ENCODE peak calls at places on chromosomes 2 and 18, in ten cellular contexts. D, Q, U, B, Y, X, P, S, Z and J are unnamed samples.
A peak's percentile ranks its signal among the peaks of the same experiment; 100 is the strongest.

GRCh38 chr18:21242141-21243040 is at the start of gene GREB1L:
- DNase-seq in D (no peak), Q (no peak), U (peak; percentile 27), B (no peak), Y (peak; percentile 87), X (no peak), P (peak; percentile 55), S (peak; percentile 58), Z (peak; percentile 62), J (no peak)

GRCh38 chr2:53077413-53077812 is 690.2 kb upstream of the CHAC2 start:
- DNase-seq in D (no peak), Q (no peak), U (no peak), B (no peak), Y (no peak), X (no peak), P (no peak), S (no peak), Z (no peak), J (no peak)

GRCh38 chr2:6946722-6947121 is 29.5 kb downstream of the RNF144A start:
- DNase-seq in D (no peak), Q (peak; percentile 68), U (no peak), B (no peak), Y (no peak), X (no peak), P (peak; percentile 13), S (peak; percentile 55), Z (peak; percentile 63), J (no peak)

GRCh38 chr2:199739413-199740110 is 111.4 kb downstream of the FTCDNL1 start:
- DNase-seq in D (peak; percentile 93), Q (peak; percentile 52), U (peak; percentile 42), B (peak; percentile 66), Y (peak; percentile 76), X (no peak), P (peak; percentile 65), S (peak; percentile 64), Z (peak; percentile 69), J (peak; percentile 59)

GRCh38 chr2:201500534-201500933 is 49.0 kb downstream of the STRADB start:
- DNase-seq in D (no peak), Q (peak; percentile 77), U (no peak), B (no peak), Y (no peak), X (no peak), P (no peak), S (no peak), Z (peak; percentile 31), J (no peak)

GRCh38 chr2:172273910-172274571 is 153.3 kb upstream of the ITGA6 start:
- DNase-seq in D (no peak), Q (no peak), U (no peak), B (no peak), Y (no peak), X (no peak), P (no peak), S (no peak), Z (no peak), J (no peak)

GRCh38 chr2:216554755-216555154 is 56.1 kb downstream of the RPL37A start:
- DNase-seq in D (no peak), Q (no peak), U (no peak), B (no peak), Y (no peak), X (no peak), P (no peak), S (no peak), Z (no peak), J (no peak)

GRCh38 chr2:98465456-98466201 is 21.0 kb downstream of the INPP4A start:
- DNase-seq in D (peak; percentile 91), Q (peak; percentile 42), U (no peak), B (peak; percentile 31), Y (peak; percentile 71), X (peak; percentile 91), P (no peak), S (peak; percentile 84), Z (peak; percentile 87), J (peak; percentile 46)

GRCh38 chr2:20961858-20962257 is 82.0 kb downstream of the APOB start:
- DNase-seq in D (no peak), Q (no peak), U (no peak), B (no peak), Y (no peak), X (no peak), P (no peak), S (no peak), Z (no peak), J (no peak)

GRCh38 chr2:120224256-120224655 is 1.1 kb upstream of the TMEM185B start:
- DNase-seq in D (peak; percentile 85), Q (no peak), U (no peak), B (no peak), Y (peak; percentile 51), X (no peak), P (no peak), S (no peak), Z (no peak), J (no peak)

GRCh38 chr2:8409461-8410260 is 272.2 kb upstream of the ID2 start:
- DNase-seq in D (peak; percentile 56), Q (peak; percentile 23), U (no peak), B (no peak), Y (no peak), X (no peak), P (no peak), S (no peak), Z (peak; percentile 30), J (no peak)

GRCh38 chr2:25311866-25312575 is 29.7 kb downstream of the DNMT3A start:
- DNase-seq in D (no peak), Q (no peak), U (no peak), B (no peak), Y (no peak), X (no peak), P (no peak), S (no peak), Z (no peak), J (no peak)

DNA sequence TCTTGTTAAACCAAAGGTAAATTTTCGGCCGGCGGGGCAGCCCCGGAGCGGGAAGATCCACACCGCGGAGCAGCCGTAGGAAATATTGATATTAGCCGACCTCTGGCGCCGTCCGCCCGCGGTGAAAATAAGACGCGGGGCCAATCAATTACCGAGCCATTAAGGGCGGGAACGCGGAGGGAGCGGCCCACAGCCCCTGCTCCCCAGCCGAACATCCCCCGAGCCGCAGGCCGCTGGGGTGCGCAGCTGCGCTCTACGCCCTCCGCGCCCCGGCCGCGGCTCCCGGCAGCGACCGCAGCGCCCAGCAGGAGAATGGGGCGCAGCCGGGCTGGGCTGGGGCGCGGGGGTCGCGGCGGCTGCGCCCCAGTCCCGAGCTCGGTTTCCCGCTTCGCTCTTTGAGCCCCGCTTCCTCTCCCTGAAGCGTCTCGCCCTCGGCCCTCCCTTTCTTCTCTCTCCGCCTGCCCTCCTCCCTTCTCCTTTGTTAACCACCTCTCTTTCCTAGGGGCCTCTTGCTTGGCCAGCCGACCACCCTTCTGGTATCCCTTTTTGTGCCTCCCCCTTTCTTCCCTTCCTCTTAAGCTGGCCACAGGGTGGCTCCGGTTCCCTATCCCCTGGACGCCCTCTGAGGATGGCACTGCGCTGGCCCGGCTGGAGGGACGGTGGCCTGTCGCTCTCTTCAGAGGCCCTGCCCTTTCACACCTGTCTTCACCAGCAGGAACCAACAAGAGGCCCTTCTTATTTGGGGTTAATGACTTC is 40.9 kb downstream of the CELF4 start:
- DNase-seq in D (no peak), Q (no peak), U (no peak), B (no peak), Y (peak; percentile 10), X (no peak), P (no peak), S (no peak), Z (no peak), J (no peak)
- TF ChIP-seq CTCF in D (no peak), Q (no peak), U (no peak), B (no peak), Y (no peak), X (no peak), P (no peak), S (no peak), Z (no peak), J (no peak)

DNA sequence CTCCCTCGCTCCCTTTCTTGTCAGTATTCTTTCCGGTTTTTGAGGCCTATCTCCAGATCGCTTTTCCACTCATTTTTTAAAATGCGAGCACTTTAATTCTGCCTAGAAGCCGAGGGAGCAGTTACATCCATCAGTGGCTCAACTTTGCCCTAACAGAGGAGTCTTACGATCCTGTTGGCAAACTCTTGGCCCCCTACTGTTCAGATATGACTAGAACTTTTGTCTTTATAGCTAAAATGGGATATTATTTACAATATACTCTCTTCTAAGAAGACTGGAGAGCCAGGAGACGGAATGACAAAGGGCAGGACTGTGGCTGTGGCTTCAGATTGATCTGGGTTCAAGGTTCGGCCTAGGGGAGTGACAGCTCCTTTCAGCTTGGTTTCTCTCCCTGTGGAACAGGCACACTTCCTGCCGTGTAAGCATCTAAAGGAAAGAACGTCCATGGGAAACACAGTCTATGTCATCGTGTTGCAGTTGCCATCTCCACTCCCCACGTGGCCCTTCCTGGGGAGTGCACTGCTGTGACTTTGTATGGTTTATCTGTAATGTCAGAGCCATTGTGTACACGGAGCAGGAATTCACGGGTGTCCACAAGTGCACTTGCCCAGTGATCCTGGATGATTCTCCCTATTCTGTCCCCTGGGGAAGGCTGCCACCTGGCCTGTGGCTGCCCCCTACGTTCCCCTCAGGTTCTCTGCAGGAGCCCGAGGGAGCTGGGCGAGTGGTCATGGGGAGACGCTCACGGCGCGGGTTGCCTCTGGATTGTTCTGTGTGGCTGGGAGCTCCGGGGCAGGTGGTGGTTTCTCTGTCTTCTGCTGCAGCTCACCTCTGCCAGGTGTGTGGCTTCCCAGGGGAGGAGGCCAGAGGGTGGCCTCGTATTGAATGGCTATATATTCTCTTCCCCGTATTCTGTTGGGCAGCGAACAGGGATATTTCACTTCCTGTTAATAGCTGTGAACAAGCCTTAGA is 222.0 kb downstream of the LDLRAD4 start:
- DNase-seq in D (peak; percentile 71), Q (no peak), U (no peak), B (no peak), Y (no peak), X (no peak), P (no peak), S (no peak), Z (no peak), J (no peak)
- TF ChIP-seq CTCF in D (no peak), Q (no peak), U (no peak), B (no peak), Y (no peak), X (no peak), P (no peak), S (no peak), Z (no peak), J (no peak)

DNA sequence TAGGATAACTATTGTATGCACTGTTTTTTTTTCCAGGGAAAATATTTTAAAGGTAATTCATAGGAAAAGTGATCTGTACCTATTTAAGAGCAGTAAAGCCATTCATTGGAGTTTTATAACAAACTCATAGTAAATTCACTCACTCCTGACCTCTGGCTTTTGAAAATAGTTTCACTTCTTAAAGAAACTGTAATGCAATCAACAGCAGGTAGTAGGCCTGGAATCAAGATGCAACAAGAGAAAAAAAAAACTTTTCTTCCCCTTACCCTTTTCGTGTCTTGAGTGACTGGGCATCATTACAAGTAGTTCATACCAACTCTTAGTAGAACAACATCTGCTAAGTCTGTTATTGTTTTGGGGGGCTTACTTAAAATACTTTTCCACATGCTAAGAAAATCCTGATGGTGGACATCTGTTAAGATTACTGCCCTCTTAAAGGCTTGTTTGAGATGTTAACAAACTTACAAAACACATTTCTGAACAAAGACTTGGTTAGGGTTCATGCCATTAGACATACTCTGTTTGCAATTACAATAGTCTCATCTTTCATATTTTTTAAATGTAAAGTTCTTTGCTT is 164.2 kb upstream of the FOSL2 start:
- DNase-seq in D (no peak), Q (peak; percentile 38), U (no peak), B (no peak), Y (no peak), X (no peak), P (peak; percentile 20), S (no peak), Z (no peak), J (no peak)
- TF ChIP-seq CTCF in D (no peak), Q (peak; percentile 22), U (no peak), B (peak; percentile 8), Y (no peak), X (peak; percentile 10), P (peak; percentile 21), S (no peak), Z (no peak), J (peak; percentile 68)

GRCh38 chr2:11264007-11264406 is 80.4 kb downstream of the ROCK2 start:
- DNase-seq in D (no peak), Q (no peak), U (no peak), B (no peak), Y (no peak), X (no peak), P (no peak), S (no peak), Z (no peak), J (no peak)
- TF ChIP-seq CTCF in D (no peak), Q (no peak), U (no peak), B (no peak), Y (no peak), X (no peak), P (no peak), S (no peak), Z (no peak), J (no peak)